ENCODE peak calls at places on chromosome 10, in ten cellular contexts. B, W, G, P, Q, N, X, Z, M and R are unnamed samples.
A peak's percentile ranks its signal among the peaks of the same experiment; 100 is the strongest.

GRCh38 chr10:71060636-71061426 is 151.5 kb upstream of the UNC5B start:
- DNase-seq in B (no peak), W (no peak), G (no peak), P (no peak), Q (no peak), N (no peak), X (no peak), Z (no peak), M (no peak), R (no peak)

GRCh38 chr10:88651131-88651541 is 13.1 kb upstream of the LIPF start:
- DNase-seq in B (peak; percentile 92), W (no peak), G (no peak), P (peak; percentile 15), Q (no peak), N (no peak), X (no peak), Z (no peak), M (no peak), R (peak; percentile 92)

GRCh38 chr10:88131561-88132139 is 268.2 kb downstream of the PTEN start:
- DNase-seq in B (peak; percentile 35), W (no peak), G (no peak), P (no peak), Q (no peak), N (no peak), X (no peak), Z (peak; percentile 37), M (no peak), R (no peak)

GRCh38 chr10:3400368-3400767 is 227.8 kb upstream of the PITRM1 start:
- DNase-seq in B (peak; percentile 35), W (no peak), G (no peak), P (no peak), Q (no peak), N (no peak), X (no peak), Z (no peak), M (no peak), R (peak; percentile 73)

GRCh38 chr10:68876246-68876918 is 24.7 kb upstream of the DDX50 start:
- DNase-seq in B (no peak), W (peak; percentile 40), G (no peak), P (no peak), Q (no peak), N (no peak), X (no peak), Z (no peak), M (no peak), R (peak; percentile 52)

GRCh38 chr10:63573068-63573697 is 52.0 kb downstream of the REEP3 start:
- DNase-seq in B (peak; percentile 87), W (peak; percentile 2), G (no peak), P (no peak), Q (no peak), N (no peak), X (no peak), Z (no peak), M (peak; percentile 2), R (peak; percentile 76)

GRCh38 chr10:89615105-89615504 is 29.9 kb downstream of the PANK1 start:
- DNase-seq in B (no peak), W (no peak), G (no peak), P (no peak), Q (no peak), N (no peak), X (no peak), Z (no peak), M (no peak), R (no peak)

GRCh38 chr10:11758527-11759236 is 16.5 kb downstream of the ECHDC3 start:
- DNase-seq in B (no peak), W (no peak), G (no peak), P (no peak), Q (no peak), N (no peak), X (no peak), Z (no peak), M (no peak), R (no peak)